ENCODE peak calls at places on chromosomes 6 and 20, in four cellular contexts. O is heart left ventricle, H is RWPE1, Z is AG09319. D is an unnamed sample.

GRCh38 chr6:53735896-53736295 is 58.9 kb upstream of the LRRC1 start:
- DNase-seq in O (no peak), Z (no peak), H (no peak), D (no peak)

GRCh38 chr6:19759117-19759880 is 77.9 kb upstream of the ID4 start:
- DNase-seq in H (peak; percentile 45), O (no peak), Z (peak; percentile 41), D (no peak)

GRCh38 chr6:160430203-160430602 is 82.0 kb downstream of the SLC22A3 start:
- DNase-seq in Z (no peak), H (no peak), O (no peak), D (no peak)

GRCh38 chr6:37515712-37516075 is 16.0 kb upstream of the CCDC167 start:
- DNase-seq in H (no peak), Z (no peak), O (no peak), D (no peak)

GRCh38 chr20:3804254-3804751 is 8.2 kb downstream of the CDC25B start:
- DNase-seq in H (no peak), O (no peak), Z (no peak), D (no peak)

GRCh38 chr6:143451531-143451930 is 926 bp downstream of the PEX3 start:
- DNase-seq in H (no peak), O (no peak), Z (no peak), D (no peak)

GRCh38 chr6:149429427-149430360 is 29.6 kb downstream of the SUMO4 start:
- DNase-seq in Z (no peak), H (no peak), O (no peak), D (no peak)

GRCh38 chr6:8066108-8066507 is 1.9 kb upstream of the BLOC1S5 start:
- DNase-seq in H (no peak), O (no peak), Z (no peak), D (no peak)

GRCh38 chr20:49006446-49006980 is 39.6 kb upstream of the CSE1L start:
- DNase-seq in Z (no peak), O (no peak), H (no peak), D (no peak)

GRCh38 chr6:1482381-1483166 is 93.2 kb downstream of the FOXF2 start:
- DNase-seq in H (peak; percentile 34), O (no peak), Z (no peak), D (no peak)

GRCh38 chr6:132194529-132194928 is 206.7 kb downstream of the MOXD1 start:
- DNase-seq in H (no peak), Z (no peak), O (no peak), D (no peak)

GRCh38 chr6:3506195-3506594 is 49.3 kb upstream of the SLC22A23 start:
- DNase-seq in H (no peak), O (no peak), Z (no peak), D (no peak)

GRCh38 chr6:92647630-92648029 is 771.7 kb downstream of the EPHA7 start:
- DNase-seq in Z (no peak), O (no peak), H (peak; percentile 14), D (no peak)

GRCh38 chr6:3455490-3456394 is 1.1 kb downstream of the SLC22A23 start:
- DNase-seq in O (peak; percentile 69), H (peak; percentile 34), Z (no peak), D (no peak)

GRCh38 chr6:84772428-84773132 is 8.2 kb upstream of the TBX18 start:
- DNase-seq in Z (no peak), H (no peak), O (peak; percentile 66), D (no peak)

GRCh38 chr6:25995507-25995906 is 32.9 kb downstream of the TRIM38 start:
- DNase-seq in O (no peak), H (no peak), Z (no peak), D (no peak)

GRCh38 chr20:55166063-55166462 is 690.7 kb downstream of the DOK5 start:
- DNase-seq in Z (no peak), H (no peak), O (no peak), D (no peak)

GRCh38 chr20:50624351-50625016 is 66.9 kb downstream of the RIPOR3 start:
- DNase-seq in O (no peak), Z (no peak), H (peak; percentile 76), D (no peak)

GRCh38 chr20:59014680-59015389 is 4.4 kb upstream of the TUBB1 start:
- DNase-seq in H (no peak), Z (no peak), O (no peak), D (no peak)

GRCh38 chr20:53857723-53858236 is 212.6 kb downstream of the BCAS1 start:
- DNase-seq in O (no peak), Z (no peak), H (no peak), D (no peak)

GRCh38 chr20:62448038-62448437 is 20.7 kb upstream of the RBBP8NL start:
- DNase-seq in O (no peak), H (no peak), Z (no peak), D (no peak)

GRCh38 chr6:162829013-162829742 is 101.4 kb downstream of the PACRG start:
- DNase-seq in H (no peak), O (no peak), Z (no peak), D (no peak)

GRCh38 chr6:91276315-91276714 is 689.4 kb upstream of the MAP3K7 start:
- DNase-seq in H (peak; percentile 17), Z (no peak), O (no peak), D (no peak)

GRCh38 chr6:95636552-95637376 is 59.4 kb downstream of the MANEA start:
- DNase-seq in Z (no peak), H (no peak), O (no peak), D (no peak)

GRCh38 chr6:144586986-144587385 is 301.9 kb downstream of the UTRN start:
- DNase-seq in H (no peak), Z (no peak), O (no peak), D (no peak)

GRCh38 chr6:138654715-138655634 is 118.6 kb upstream of the CCDC28A start:
- DNase-seq in Z (no peak), O (no peak), H (peak; percentile 60), D (no peak)

GRCh38 chr6:5036309-5036708 is 32.5 kb upstream of the RPP40 start:
- DNase-seq in O (no peak), H (peak; percentile 49), Z (no peak), D (no peak)

GRCh38 chr20:588932-589672 is 21.0 kb downstream of the TCF15 start:
- DNase-seq in Z (no peak), O (no peak), H (no peak), D (no peak)

GRCh38 chr6:158506577-158506976 is 53.3 kb upstream of the TMEM181 start:
- DNase-seq in Z (no peak), O (no peak), H (no peak), D (no peak)

GRCh38 chr6:131657630-131658111 is 20.6 kb downstream of the ENPP3 start:
- DNase-seq in H (no peak), O (no peak), Z (peak; percentile 30), D (no peak)

DNA sequence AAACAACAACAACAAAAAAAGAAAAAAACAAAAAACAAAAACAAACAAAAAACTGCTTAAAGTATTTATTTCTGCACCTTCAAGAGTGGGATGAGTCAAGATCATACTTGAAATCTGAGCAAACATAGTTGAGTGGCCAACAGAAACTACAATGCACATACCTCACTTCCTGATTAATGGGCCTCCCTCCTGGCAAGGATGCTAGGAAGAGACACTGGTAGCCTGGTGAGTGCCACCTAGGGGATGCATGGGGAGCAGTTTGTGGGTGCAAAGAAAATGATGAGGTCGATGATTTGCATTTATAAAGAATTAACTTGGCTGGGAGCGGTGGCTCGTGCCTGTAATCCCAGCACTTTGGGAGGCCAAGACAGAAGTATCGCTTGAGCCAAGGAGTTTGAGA is 808.1 kb downstream of the MAFB start:
- DNase-seq in Z (no peak), O (no peak), H (peak; percentile 54), D (no peak)
- TF ChIP-seq CTCF in Z (no peak), O (no peak), H (no peak), D (no peak)

GRCh38 chr6:72832271-72832670 is 210.4 kb downstream of the KCNQ5 start:
- DNase-seq in H (no peak), O (no peak), Z (no peak), D (no peak)
- TF ChIP-seq CTCF in H (no peak), O (no peak), Z (no peak), D (no peak)

GRCh38 chr20:40471261-40471629 is 217.8 kb downstream of the MAFB start:
- DNase-seq in H (peak; percentile 38), Z (no peak), O (no peak), D (no peak)
- TF ChIP-seq CTCF in H (no peak), Z (no peak), O (no peak), D (no peak)

DNA sequence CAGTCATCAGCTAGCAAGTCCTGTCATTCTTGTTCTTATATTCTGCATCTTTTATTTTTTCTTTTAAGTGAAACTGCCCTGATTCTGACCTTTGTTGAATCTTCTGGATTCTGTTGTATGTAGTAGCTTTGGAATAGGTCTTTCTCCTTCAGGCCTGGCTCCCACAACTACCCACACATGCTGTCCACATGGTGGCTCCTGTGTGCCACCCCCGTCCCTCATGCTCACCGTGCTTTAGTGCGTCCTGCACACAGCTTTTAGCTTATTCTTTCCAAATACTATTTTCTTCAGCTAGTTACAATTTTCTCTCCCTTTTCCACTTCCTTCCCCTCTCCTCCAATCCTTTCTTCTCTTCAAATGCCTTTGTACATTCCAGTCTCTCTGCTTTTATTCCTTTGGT is 61.8 kb downstream of the CTNNBL1 start:
- DNase-seq in O (no peak), H (no peak), Z (no peak), D (no peak)
- TF ChIP-seq CTCF in O (peak; percentile 22), H (no peak), Z (peak; percentile 32), D (no peak)

DNA sequence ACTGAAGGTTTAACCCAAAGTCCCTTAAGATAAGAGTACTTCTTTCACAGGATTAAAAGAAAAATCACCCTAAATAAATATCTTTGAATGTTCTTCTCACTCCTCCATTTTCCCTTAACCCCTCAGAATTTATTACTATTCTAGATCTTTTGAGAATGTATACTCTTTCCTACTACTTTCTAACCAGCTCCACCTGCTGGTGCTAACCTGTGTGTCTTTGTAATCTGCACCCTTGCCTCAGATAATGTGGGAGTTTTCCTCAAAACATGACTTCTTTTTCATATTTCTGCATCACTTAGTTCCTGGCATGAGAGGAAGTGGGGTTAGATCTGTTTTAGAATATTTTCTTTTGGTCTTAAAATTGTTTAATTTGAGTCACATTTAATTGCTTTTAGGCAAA is 394.2 kb downstream of the BMP2 start:
- DNase-seq in H (peak; percentile 17), O (no peak), Z (no peak), D (no peak)
- TF ChIP-seq CTCF in H (peak; percentile 62), O (no peak), Z (peak; percentile 47), D (peak; percentile 27)